ENCODE peak calls at places on chromosome 7, in four cellular contexts. O is hepatocyte, P is prostate gland, L is endodermal cell. C is an unnamed sample. For H3K36me3, the result is how much of the 10 kb centered on the place peaks cover.

GRCh38 chr7:15000157-15000556 is 97.6 kb upstream of the DGKB start:
- DNase-seq in O (peak), P (no peak), L (no peak), C (no peak)

GRCh38 chr7:106568002-106568679 is 92.8 kb downstream of the CCDC71L start:
- DNase-seq in P (no peak), L (no peak), O (no peak), C (no peak)

GRCh38 chr7:20206104-20206896 is 10.9 kb downstream of the MACC1 start:
- DNase-seq in P (no peak), L (no peak), O (no peak), C (no peak)

GRCh38 chr7:114107522-114107921 is 188.7 kb upstream of the PPP1R3A start:
- DNase-seq in L (no peak), P (no peak), O (no peak), C (no peak)

GRCh38 chr7:66921918-66922486 is 977 bp downstream of the TMEM248 start:
- DNase-seq in P (no peak), L (no peak), O (peak), C (peak)

GRCh38 chr7:76051840-76052239 is 3.9 kb downstream of the MDH2 start:
- DNase-seq in P (no peak), O (no peak), L (no peak), C (no peak)

GRCh38 chr7:4240813-4241612 is 441.1 kb upstream of the FOXK1 start:
- DNase-seq in O (no peak), L (no peak), P (no peak), C (no peak)

GRCh38 chr7:115789901-115790300 is 240.7 kb downstream of the TFEC start:
- DNase-seq in O (no peak), P (no peak), L (no peak), C (no peak)

GRCh38 chr7:132666076-132666775 is 90.0 kb upstream of the PLXNA4 start:
- DNase-seq in O (no peak), P (no peak), L (no peak), C (no peak)

GRCh38 chr7:130921391-130922180 is 187.6 kb upstream of the KLF14 start:
- DNase-seq in P (peak), O (no peak), L (no peak), C (no peak)

GRCh38 chr7:130920122-130920521 is 186.1 kb upstream of the KLF14 start:
- DNase-seq in L (no peak), P (no peak), O (no peak), C (no peak)

GRCh38 chr7:130925136-130925794 is 191.3 kb upstream of the KLF14 start:
- DNase-seq in P (no peak), O (peak), L (no peak), C (no peak)

GRCh38 chr7:130923930-130924329 is 189.9 kb upstream of the KLF14 start:
- DNase-seq in P (no peak), L (no peak), O (no peak), C (no peak)

GRCh38 chr7:130922206-130923112 is 188.5 kb upstream of the KLF14 start:
- DNase-seq in O (no peak), L (no peak), P (no peak), C (no peak)
- H3K4me3 ChIP-seq in O (no peak), L (no peak), P (no peak), C (no peak)

GRCh38 chr7:47376991-47377590 is 204.8 kb downstream of the TNS3 start:
- DNase-seq in L (no peak), O (no peak), P (no peak), C (no peak)
- H3K36me3 ChIP-seq in L (under half), O (under half), P (under half), C (under half)

GRCh38 chr7:151634643-151635042 is 114.9 kb upstream of the RHEB start:
- DNase-seq in O (no peak), L (no peak), P (no peak), C (no peak)
- H3K4me3 ChIP-seq in O (no peak), L (no peak), P (no peak), C (no peak)

DNA sequence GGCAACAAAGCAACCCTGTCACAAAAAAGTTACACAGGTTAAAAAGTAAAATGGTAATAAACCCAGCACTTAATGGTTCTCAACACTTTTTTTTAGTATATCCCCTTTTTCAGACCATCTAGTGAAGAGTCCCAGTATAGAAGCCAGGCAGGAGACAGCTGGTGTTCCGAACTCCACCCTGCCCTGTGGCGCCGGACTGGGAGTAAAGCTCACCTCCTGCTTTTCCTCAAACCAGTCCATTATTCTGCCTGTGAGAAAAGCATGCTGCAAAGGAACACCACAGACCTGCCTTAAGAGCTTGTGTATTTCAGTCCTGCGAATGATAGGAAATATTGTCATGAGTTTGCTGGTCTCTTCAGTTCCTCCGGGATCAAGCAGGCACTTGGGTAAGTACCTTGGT is 81.0 kb downstream of the EZH2 start:
- DNase-seq in L (no peak), O (no peak), P (no peak), C (no peak)
- H3K36me3 ChIP-seq in L (half or more), O (under half), P (under half), C (under half)

GRCh38 chr7:99120916-99121315 is 23.0 kb downstream of the SMURF1 start:
- DNase-seq in O (no peak), P (no peak), L (no peak), C (no peak)
- H3K4me3 ChIP-seq in O (no peak), P (no peak), L (no peak), C (no peak)

GRCh38 chr7:68841004-68841403 is 757.3 kb upstream of the AUTS2 start:
- DNase-seq in L (no peak), P (no peak), O (peak), C (no peak)
- H3K36me3 ChIP-seq in L (under half), P (under half), O (under half), C (under half)

GRCh38 chr7:628041-628763 is 98.3 kb upstream of the DNAAF5 start:
- DNase-seq in O (no peak), P (no peak), L (no peak), C (peak)
- H3K4me3 ChIP-seq in O (no peak), P (no peak), L (no peak), C (no peak)

DNA sequence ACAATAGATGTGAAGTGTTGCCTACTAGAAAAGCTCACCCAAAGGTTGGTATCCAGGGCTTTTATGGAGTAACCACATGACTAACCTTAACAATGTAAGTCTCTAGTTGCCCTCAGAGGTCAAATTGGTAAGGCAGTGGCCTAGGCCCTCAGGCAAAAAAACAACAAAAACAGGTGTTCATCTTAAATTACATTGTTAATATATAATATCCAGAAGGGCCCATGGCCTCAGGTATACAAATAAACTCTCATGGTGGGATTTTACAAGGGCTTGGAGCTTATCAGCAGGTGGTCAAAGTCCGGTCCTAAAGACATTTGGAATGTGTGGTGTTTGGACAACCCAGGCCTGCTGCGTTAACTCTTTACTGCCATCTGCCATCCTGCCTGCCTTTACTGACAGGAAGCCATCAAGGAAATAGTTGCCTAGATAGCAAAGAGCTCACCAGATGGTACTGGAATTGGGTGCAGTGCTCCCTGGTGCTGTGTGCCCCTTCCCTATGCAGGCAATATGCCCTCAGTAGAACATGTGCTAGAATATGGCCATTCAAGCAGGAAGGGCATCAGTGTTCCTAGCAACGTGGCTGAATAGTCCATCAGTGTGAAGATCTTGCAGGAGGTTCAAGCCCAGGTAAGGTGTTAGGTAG is 36.2 kb downstream of the TOMM7 start:
- DNase-seq in L (no peak), O (peak), P (no peak), C (peak)
- H3K36me3 ChIP-seq in L (under half), O (under half), P (under half), C (under half)

GRCh38 chr7:134986363-134987231 is at the start of gene AGBL3:
- DNase-seq in P (peak), O (peak), L (peak), C (peak)

GRCh38 chr7:134992626-134993179 is 6.4 kb downstream of the AGBL3 start:
- DNase-seq in P (no peak), O (peak), L (no peak), C (no peak)

GRCh38 chr7:134991469-134992339 is 5.4 kb downstream of the AGBL3 start:
- DNase-seq in O (peak), P (no peak), L (no peak), C (no peak)

GRCh38 chr7:134985894-134986362 is 380 bp upstream of the AGBL3 start:
- DNase-seq in L (no peak), O (no peak), P (no peak), C (no peak)

DNA sequence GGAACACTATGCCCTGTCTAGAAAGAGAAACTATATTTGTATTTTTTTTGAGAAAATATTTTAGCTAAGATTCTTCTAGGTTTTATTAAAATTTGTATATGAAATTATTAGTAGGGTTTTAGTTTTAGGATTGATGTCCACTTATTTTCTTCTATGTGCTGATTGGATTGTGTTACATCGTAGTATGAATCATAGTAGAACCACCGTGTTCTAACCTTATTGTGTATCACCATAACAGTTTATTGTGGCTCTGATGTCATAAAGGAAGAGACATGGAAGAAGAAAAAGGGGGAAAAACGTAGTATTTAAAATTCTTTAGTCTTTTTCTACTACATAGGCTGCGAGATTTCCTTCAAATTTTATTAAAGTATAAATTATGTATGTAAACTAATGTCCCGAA is 1.9 kb downstream of the AGBL3 start:
- DNase-seq in L (no peak), O (no peak), P (no peak), C (no peak)
- H3K4me3 ChIP-seq in L (peak), O (peak), P (no peak), C (no peak)